ENCODE peak calls at places on chromosomes 12 and 14, in five cellular contexts. One of them, this sample, is unnamed.

GRCh38 chr14:101762530-101763101 is 1.1 kb downstream of the PPP2R5C start:
- DNase-seq in cardiac muscle cell: no peak
- DNase-seq in PC-3: no peak
- DNase-seq in CD8-positive, alpha-beta memory T cell: no peak
- DNase-seq in right atrium auricular region: no peak
- DNase-seq in this sample: no peak

GRCh38 chr12:104722541-104723534 is 235.3 kb downstream of the SLC41A2 start:
- DNase-seq in cardiac muscle cell: no peak
- DNase-seq in PC-3: no peak
- DNase-seq in CD8-positive, alpha-beta memory T cell: no peak
- DNase-seq in right atrium auricular region: no peak
- DNase-seq in this sample: no peak

GRCh38 chr14:36212577-36212976 is 36.1 kb upstream of the PTCSC3 start:
- DNase-seq in cardiac muscle cell: no peak
- DNase-seq in PC-3: no peak
- DNase-seq in CD8-positive, alpha-beta memory T cell: no peak
- DNase-seq in right atrium auricular region: no peak
- DNase-seq in this sample: no peak

GRCh38 chr14:99604766-99605298 is 825 bp upstream of the CCDC85C start:
- DNase-seq in cardiac muscle cell: peak; percentile 78
- DNase-seq in PC-3: peak; percentile 36
- DNase-seq in CD8-positive, alpha-beta memory T cell: no peak
- DNase-seq in right atrium auricular region: no peak
- DNase-seq in this sample: no peak

GRCh38 chr14:58815046-58815701 is 177.4 kb downstream of the DACT1 start:
- DNase-seq in cardiac muscle cell: no peak
- DNase-seq in PC-3: peak; percentile 40
- DNase-seq in CD8-positive, alpha-beta memory T cell: no peak
- DNase-seq in right atrium auricular region: no peak
- DNase-seq in this sample: no peak

GRCh38 chr12:52860102-52860838 is 11.5 kb upstream of the KRT78 start:
- DNase-seq in cardiac muscle cell: no peak
- DNase-seq in PC-3: peak; percentile 76
- DNase-seq in CD8-positive, alpha-beta memory T cell: no peak
- DNase-seq in right atrium auricular region: no peak
- DNase-seq in this sample: no peak

GRCh38 chr12:31228811-31229792 is 96.8 kb downstream of the SINHCAF start:
- DNase-seq in cardiac muscle cell: no peak
- DNase-seq in PC-3: no peak
- DNase-seq in CD8-positive, alpha-beta memory T cell: no peak
- DNase-seq in right atrium auricular region: no peak
- DNase-seq in this sample: no peak

GRCh38 chr12:105106621-105107020 is 910 bp upstream of the WASHC4 start:
- DNase-seq in cardiac muscle cell: no peak
- DNase-seq in PC-3: peak; percentile 54
- DNase-seq in CD8-positive, alpha-beta memory T cell: no peak
- DNase-seq in right atrium auricular region: no peak
- DNase-seq in this sample: no peak

GRCh38 chr12:121530600-121531355 is 50.0 kb downstream of the KDM2B start:
- DNase-seq in cardiac muscle cell: no peak
- DNase-seq in PC-3: peak; percentile 44
- DNase-seq in CD8-positive, alpha-beta memory T cell: peak; percentile 65
- DNase-seq in right atrium auricular region: peak; percentile 90
- DNase-seq in this sample: peak; percentile 87

GRCh38 chr12:53049582-53050318 is at the start of gene TNS2:
- DNase-seq in cardiac muscle cell: peak; percentile 35
- DNase-seq in PC-3: peak; percentile 61
- DNase-seq in CD8-positive, alpha-beta memory T cell: no peak
- DNase-seq in right atrium auricular region: peak; percentile 95
- DNase-seq in this sample: no peak

GRCh38 chr14:81408595-81408994 is 8.5 kb upstream of the STON2 start:
- DNase-seq in cardiac muscle cell: no peak
- DNase-seq in PC-3: peak; percentile 54
- DNase-seq in CD8-positive, alpha-beta memory T cell: no peak
- DNase-seq in right atrium auricular region: no peak
- DNase-seq in this sample: no peak

GRCh38 chr14:69669375-69669774 is 58.0 kb downstream of the SUSD6 start:
- DNase-seq in cardiac muscle cell: no peak
- DNase-seq in PC-3: no peak
- DNase-seq in CD8-positive, alpha-beta memory T cell: no peak
- DNase-seq in right atrium auricular region: no peak
- DNase-seq in this sample: no peak

GRCh38 chr12:31245822-31246469 is 80.0 kb downstream of the SINHCAF start:
- DNase-seq in cardiac muscle cell: peak; percentile 23
- DNase-seq in PC-3: no peak
- DNase-seq in CD8-positive, alpha-beta memory T cell: no peak
- DNase-seq in right atrium auricular region: no peak
- DNase-seq in this sample: no peak

GRCh38 chr12:113822986-113823385 is 143.1 kb downstream of the RBM19 start:
- DNase-seq in cardiac muscle cell: no peak
- DNase-seq in PC-3: no peak
- DNase-seq in CD8-positive, alpha-beta memory T cell: no peak
- DNase-seq in right atrium auricular region: no peak
- DNase-seq in this sample: no peak

GRCh38 chr12:121295746-121296617 is 527 bp downstream of the CAMKK2 start:
- DNase-seq in cardiac muscle cell: peak; percentile 21
- DNase-seq in PC-3: peak; percentile 21
- DNase-seq in CD8-positive, alpha-beta memory T cell: no peak
- DNase-seq in right atrium auricular region: no peak
- DNase-seq in this sample: no peak

GRCh38 chr12:109264095-109264942 is 44.8 kb downstream of the FOXN4 start:
- DNase-seq in cardiac muscle cell: peak; percentile 89
- DNase-seq in PC-3: peak; percentile 87
- DNase-seq in CD8-positive, alpha-beta memory T cell: no peak
- DNase-seq in right atrium auricular region: peak; percentile 77
- DNase-seq in this sample: peak; percentile 9

GRCh38 chr14:104223810-104224515 is 85.6 kb downstream of the KIF26A start:
- DNase-seq in cardiac muscle cell: no peak
- DNase-seq in PC-3: no peak
- DNase-seq in CD8-positive, alpha-beta memory T cell: no peak
- DNase-seq in right atrium auricular region: no peak
- DNase-seq in this sample: no peak

GRCh38 chr14:101719708-101720107 is 41.8 kb upstream of the PPP2R5C start:
- DNase-seq in cardiac muscle cell: peak; percentile 60
- DNase-seq in PC-3: no peak
- DNase-seq in CD8-positive, alpha-beta memory T cell: no peak
- DNase-seq in right atrium auricular region: no peak
- DNase-seq in this sample: no peak

GRCh38 chr12:49283541-49284429 is 11.2 kb upstream of the PRPH start:
- DNase-seq in cardiac muscle cell: no peak
- DNase-seq in PC-3: no peak
- DNase-seq in CD8-positive, alpha-beta memory T cell: no peak
- DNase-seq in right atrium auricular region: no peak
- DNase-seq in this sample: no peak

GRCh38 chr14:87643005-87643404 is 350.0 kb downstream of the GALC start:
- DNase-seq in cardiac muscle cell: peak; percentile 58
- DNase-seq in PC-3: no peak
- DNase-seq in CD8-positive, alpha-beta memory T cell: no peak
- DNase-seq in right atrium auricular region: peak; percentile 66
- DNase-seq in this sample: no peak

GRCh38 chr12:110846615-110847566 is at the start of gene CCDC63:
- DNase-seq in cardiac muscle cell: peak; percentile 85
- DNase-seq in PC-3: peak; percentile 62
- DNase-seq in CD8-positive, alpha-beta memory T cell: no peak
- DNase-seq in right atrium auricular region: peak; percentile 63
- DNase-seq in this sample: peak; percentile 6

GRCh38 chr14:90060312-90060964 is 1.4 kb upstream of the KCNK13 start:
- DNase-seq in cardiac muscle cell: peak; percentile 75
- DNase-seq in PC-3: peak; percentile 65
- DNase-seq in CD8-positive, alpha-beta memory T cell: peak; percentile 22
- DNase-seq in right atrium auricular region: no peak
- DNase-seq in this sample: peak; percentile 31

GRCh38 chr12:89686311-89686710 is 22.3 kb downstream of the ATP2B1 start:
- DNase-seq in cardiac muscle cell: no peak
- DNase-seq in PC-3: no peak
- DNase-seq in CD8-positive, alpha-beta memory T cell: no peak
- DNase-seq in right atrium auricular region: no peak
- DNase-seq in this sample: no peak

GRCh38 chr12:49933793-49934192 is 16.7 kb upstream of the AQP2 start:
- DNase-seq in cardiac muscle cell: no peak
- DNase-seq in PC-3: peak; percentile 12
- DNase-seq in CD8-positive, alpha-beta memory T cell: no peak
- DNase-seq in right atrium auricular region: no peak
- DNase-seq in this sample: no peak

GRCh38 chr14:105091335-105092123 is 26.3 kb upstream of the GPR132 start:
- DNase-seq in cardiac muscle cell: no peak
- DNase-seq in PC-3: peak; percentile 92
- DNase-seq in CD8-positive, alpha-beta memory T cell: no peak
- DNase-seq in right atrium auricular region: no peak
- DNase-seq in this sample: no peak

GRCh38 chr12:107594995-107595394 is 90.6 kb upstream of the PWP1 start:
- DNase-seq in cardiac muscle cell: no peak
- DNase-seq in PC-3: peak; percentile 72
- DNase-seq in CD8-positive, alpha-beta memory T cell: no peak
- DNase-seq in right atrium auricular region: no peak
- DNase-seq in this sample: no peak

GRCh38 chr14:99199854-99200653 is 71.9 kb downstream of the BCL11B start:
- DNase-seq in cardiac muscle cell: no peak
- DNase-seq in PC-3: no peak
- DNase-seq in CD8-positive, alpha-beta memory T cell: no peak
- DNase-seq in right atrium auricular region: no peak
- DNase-seq in this sample: no peak

GRCh38 chr14:94542111-94542810 is 19.0 kb upstream of the SERPINA4 start:
- DNase-seq in cardiac muscle cell: no peak
- DNase-seq in PC-3: peak; percentile 27
- DNase-seq in CD8-positive, alpha-beta memory T cell: no peak
- DNase-seq in right atrium auricular region: peak; percentile 34
- DNase-seq in this sample: no peak

GRCh38 chr12:93938317-93938716 is 210.1 kb upstream of the PLXNC1 start:
- DNase-seq in cardiac muscle cell: no peak
- DNase-seq in PC-3: no peak
- DNase-seq in CD8-positive, alpha-beta memory T cell: no peak
- DNase-seq in right atrium auricular region: no peak
- DNase-seq in this sample: no peak

GRCh38 chr12:3607039-3607719 is 116.2 kb downstream of the PRMT8 start:
- DNase-seq in cardiac muscle cell: no peak
- DNase-seq in PC-3: no peak
- DNase-seq in CD8-positive, alpha-beta memory T cell: no peak
- DNase-seq in right atrium auricular region: no peak
- DNase-seq in this sample: no peak

GRCh38 chr12:87793134-87793533 is 236.1 kb downstream of the C12orf50 start:
- DNase-seq in cardiac muscle cell: no peak
- DNase-seq in PC-3: no peak
- DNase-seq in CD8-positive, alpha-beta memory T cell: no peak
- DNase-seq in right atrium auricular region: no peak
- DNase-seq in this sample: no peak

GRCh38 chr12:42144174-42144423 is 575 bp downstream of the GXYLT1 start:
- DNase-seq in cardiac muscle cell: no peak
- DNase-seq in PC-3: no peak
- DNase-seq in CD8-positive, alpha-beta memory T cell: no peak
- DNase-seq in right atrium auricular region: no peak
- DNase-seq in this sample: peak; percentile 39

DNA sequence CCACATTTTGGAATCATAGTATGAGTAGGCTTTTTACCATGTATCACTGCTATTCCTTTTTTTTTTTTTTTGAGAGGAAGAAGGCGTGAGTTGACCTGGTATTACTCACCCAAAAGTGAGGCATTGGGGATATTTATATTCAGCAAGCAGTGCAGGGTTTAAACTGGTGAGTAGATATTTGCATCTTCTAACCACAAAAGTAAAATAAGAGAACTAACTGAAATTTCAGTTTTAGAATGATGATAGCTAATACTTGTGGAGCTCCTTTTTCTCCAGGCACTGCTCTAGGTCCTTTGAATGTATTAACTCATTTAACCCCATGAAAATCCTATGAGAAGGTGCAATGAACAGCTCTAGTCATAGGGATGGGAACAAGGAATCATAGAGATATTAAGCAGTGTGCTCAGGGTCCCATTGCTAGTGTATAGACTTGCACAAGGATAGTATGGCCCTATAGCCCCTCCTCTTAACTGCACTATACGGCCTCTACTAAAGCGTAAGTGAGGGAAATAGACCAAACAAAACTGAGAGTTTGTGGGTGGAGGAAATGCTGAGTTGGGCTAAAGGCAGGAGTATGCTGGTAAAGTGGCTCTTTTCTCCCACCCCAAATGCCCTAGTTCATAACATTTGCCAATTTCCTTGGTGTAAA is 104.3 kb upstream of the MAX start:
- DNase-seq in cardiac muscle cell: no peak
- DNase-seq in PC-3: peak; percentile 78
- DNase-seq in CD8-positive, alpha-beta memory T cell: no peak
- DNase-seq in right atrium auricular region: no peak
- DNase-seq in this sample: no peak
- H3K4me1 ChIP-seq in cardiac muscle cell: no peaks in the 10 kb centered on the region
- H3K4me1 ChIP-seq in PC-3: peaks cover 40% of the 10 kb centered on the region
- H3K4me1 ChIP-seq in CD8-positive, alpha-beta memory T cell: peaks cover 48% of the 10 kb centered on the region
- H3K4me1 ChIP-seq in right atrium auricular region: no peaks in the 10 kb centered on the region
- H3K4me1 ChIP-seq in this sample: peaks cover 72% of the 10 kb centered on the region

GRCh38 chr12:47822386-47822785 is 2.7 kb upstream of the HDAC7 start:
- DNase-seq in cardiac muscle cell: no peak
- DNase-seq in PC-3: no peak
- DNase-seq in CD8-positive, alpha-beta memory T cell: no peak
- DNase-seq in right atrium auricular region: no peak
- DNase-seq in this sample: no peak
- H3K27ac ChIP-seq in cardiac muscle cell: peak overlapping the region; percentile 58
- H3K27ac ChIP-seq in PC-3: peak overlapping the region; percentile 76
- H3K27ac ChIP-seq in CD8-positive, alpha-beta memory T cell: no peak overlapping the region
- H3K27ac ChIP-seq in right atrium auricular region: peak overlapping the region; percentile 95
- H3K27ac ChIP-seq in this sample: no peak overlapping the region

DNA sequence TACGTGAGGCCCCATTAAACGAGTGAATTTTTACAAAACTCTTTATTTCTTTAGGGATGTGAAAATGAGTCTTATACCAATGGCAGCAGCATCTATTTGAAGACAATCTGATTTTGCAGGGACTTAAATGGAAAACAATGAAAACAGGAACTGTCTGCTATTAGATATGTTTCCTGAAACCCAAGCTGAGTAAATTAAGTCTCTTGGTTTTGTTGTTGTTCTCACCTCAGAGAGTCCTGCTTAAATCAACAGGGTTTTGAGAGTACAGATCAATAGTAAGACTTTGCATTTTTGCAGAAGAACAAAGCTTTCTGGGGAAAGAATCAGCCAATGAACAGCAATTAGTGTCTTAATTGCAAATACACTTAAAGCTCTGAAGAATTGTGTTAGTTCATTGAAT is 39.1 kb upstream of the LGR5 start:
- DNase-seq in cardiac muscle cell: no peak
- DNase-seq in PC-3: no peak
- DNase-seq in CD8-positive, alpha-beta memory T cell: no peak
- DNase-seq in right atrium auricular region: no peak
- DNase-seq in this sample: no peak
- H3K4me1 ChIP-seq in cardiac muscle cell: no peaks in the 10 kb centered on the region
- H3K4me1 ChIP-seq in PC-3: peaks cover 19% of the 10 kb centered on the region
- H3K4me1 ChIP-seq in CD8-positive, alpha-beta memory T cell: no peaks in the 10 kb centered on the region
- H3K4me1 ChIP-seq in right atrium auricular region: no peaks in the 10 kb centered on the region
- H3K4me1 ChIP-seq in this sample: no peaks in the 10 kb centered on the region

DNA sequence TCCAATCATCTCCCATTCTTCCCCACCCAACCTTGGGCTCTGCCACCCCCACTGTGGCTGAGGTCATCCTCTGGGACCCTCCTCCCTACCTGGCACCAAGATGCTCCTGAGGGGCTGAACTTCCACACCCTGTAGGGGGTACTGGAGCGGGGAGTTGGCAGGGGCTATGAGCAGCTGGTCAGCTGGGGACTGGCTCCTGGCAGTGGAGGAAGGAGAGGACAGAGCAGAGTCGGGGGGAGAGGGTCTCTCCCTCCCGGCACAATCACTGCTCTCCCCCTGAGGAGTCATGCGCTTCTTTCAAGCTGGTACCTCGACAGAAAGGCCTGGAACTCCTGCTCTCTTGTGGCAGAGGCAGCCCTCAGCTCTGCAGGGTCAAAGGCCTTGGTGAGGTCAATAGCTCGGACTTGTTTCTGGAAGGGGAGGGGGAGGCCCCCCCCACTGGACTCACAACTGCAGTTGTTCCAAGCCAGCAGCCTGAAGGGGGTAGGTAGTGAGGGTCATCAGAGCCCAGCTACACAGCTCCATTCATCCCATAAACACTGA is 2.0 kb downstream of the B4GALNT1 start:
- DNase-seq in cardiac muscle cell: no peak
- DNase-seq in PC-3: no peak
- DNase-seq in CD8-positive, alpha-beta memory T cell: no peak
- DNase-seq in right atrium auricular region: peak; percentile 43
- DNase-seq in this sample: no peak
- H3K27ac ChIP-seq in cardiac muscle cell: no peak overlapping the region
- H3K27ac ChIP-seq in PC-3: no peak overlapping the region
- H3K27ac ChIP-seq in CD8-positive, alpha-beta memory T cell: no peak overlapping the region
- H3K27ac ChIP-seq in right atrium auricular region: no peak overlapping the region
- H3K27ac ChIP-seq in this sample: no peak overlapping the region